ENCODE peak calls at places on chromosomes 13 and 19, in six cellular contexts. S, I, A, Z, X and T are unnamed samples.

GRCh38 chr19:1389033-1389940 is 5.6 kb downstream of the NDUFS7 start:
- DNase-seq in S (no peak), I (no peak), A (no peak), Z (peak; percentile 82), X (no peak), T (no peak)

GRCh38 chr19:18300930-18301717 is 19.7 kb upstream of the JUND start:
- DNase-seq in S (peak; percentile 68), I (peak; percentile 90), A (no peak), Z (no peak), X (no peak), T (peak; percentile 85)

GRCh38 chr19:29680447-29680846 is 15.2 kb downstream of the PLEKHF1 start:
- DNase-seq in S (peak; percentile 23), I (no peak), A (no peak), Z (peak; percentile 42), X (peak; percentile 93), T (no peak)

GRCh38 chr19:6057651-6058365 is 52.5 kb downstream of the RFX2 start:
- DNase-seq in S (no peak), I (no peak), A (no peak), Z (no peak), X (peak; percentile 51), T (no peak)

GRCh38 chr13:47044842-47045241 is 148.0 kb upstream of the HTR2A start:
- DNase-seq in S (no peak), I (no peak), A (no peak), Z (no peak), X (no peak), T (no peak)

GRCh38 chr19:11210656-11210928 is 13.2 kb upstream of the KANK2 start:
- DNase-seq in S (no peak), I (no peak), A (no peak), Z (no peak), X (no peak), T (no peak)

GRCh38 chr13:43433691-43434121 is 353.1 kb downstream of the ENOX1 start:
- DNase-seq in S (no peak), I (peak; percentile 18), A (no peak), Z (no peak), X (no peak), T (peak; percentile 3)

GRCh38 chr13:102555914-102556553 is 40.8 kb upstream of the TPP2 start:
- DNase-seq in S (peak; percentile 63), I (peak; percentile 63), A (peak; percentile 74), Z (no peak), X (no peak), T (peak; percentile 32)

GRCh38 chr19:45097776-45098520 is 5.0 kb downstream of the PPP1R37 start:
- DNase-seq in S (peak; percentile 97), I (peak; percentile 97), A (no peak), Z (peak; percentile 76), X (no peak), T (peak; percentile 95)

GRCh38 chr19:5563941-5564612 is 3.7 kb downstream of the TINCR start:
- DNase-seq in S (no peak), I (peak; percentile 73), A (no peak), Z (no peak), X (no peak), T (no peak)

GRCh38 chr19:33239223-33239975 is 13.7 kb upstream of the SLC7A10 start:
- DNase-seq in S (no peak), I (no peak), A (no peak), Z (no peak), X (no peak), T (no peak)

GRCh38 chr19:41744850-41745249 is 10.5 kb upstream of the CEACAM6 start:
- DNase-seq in S (no peak), I (no peak), A (no peak), Z (no peak), X (no peak), T (no peak)

GRCh38 chr13:107665926-107666458 is 549.3 kb downstream of the LIG4 start:
- DNase-seq in S (peak; percentile 80), I (peak; percentile 54), A (no peak), Z (no peak), X (no peak), T (no peak)

GRCh38 chr19:5128251-5128931 is 159.5 kb downstream of the KDM4B start:
- DNase-seq in S (no peak), I (peak; percentile 83), A (peak; percentile 55), Z (no peak), X (no peak), T (peak; percentile 88)

GRCh38 chr13:113863511-113864302 is at the start of gene GAS6:
- DNase-seq in S (no peak), I (peak; percentile 76), A (peak; percentile 48), Z (peak; percentile 55), X (peak; percentile 68), T (peak; percentile 93)

GRCh38 chr19:18274303-18274775 is at the start of gene IQCN:
- DNase-seq in S (no peak), I (peak; percentile 59), A (peak; percentile 74), Z (peak; percentile 10), X (no peak), T (peak; percentile 41)

GRCh38 chr13:33751151-33751550 is 66.8 kb upstream of the RFC3 start:
- DNase-seq in S (no peak), I (peak; percentile 75), A (no peak), Z (no peak), X (no peak), T (peak; percentile 74)

GRCh38 chr19:17075860-17076538 is 422 bp downstream of the MYO9B start:
- DNase-seq in S (no peak), I (peak; percentile 65), A (peak; percentile 82), Z (peak; percentile 40), X (peak; percentile 83), T (peak; percentile 47)

GRCh38 chr13:42553098-42554046 is 20.6 kb upstream of the TNFSF11 start:
- DNase-seq in S (peak; percentile 62), I (peak; percentile 26), A (no peak), Z (no peak), X (no peak), T (no peak)

GRCh38 chr13:23946900-23947299 is 49.6 kb upstream of the C1QTNF9B start:
- DNase-seq in S (no peak), I (no peak), A (no peak), Z (no peak), X (no peak), T (no peak)

GRCh38 chr19:16912780-16913179 is 24.0 kb downstream of the F2RL3 start:
- DNase-seq in S (no peak), I (no peak), A (no peak), Z (no peak), X (peak; percentile 13), T (no peak)

GRCh38 chr19:2540646-2541454 is 64.9 kb downstream of the GADD45B start:
- DNase-seq in S (peak; percentile 98), I (peak; percentile 100), A (peak; percentile 99), Z (no peak), X (no peak), T (peak; percentile 95)

GRCh38 chr13:41029629-41030028 is 10.5 kb upstream of the ELF1 start:
- DNase-seq in S (peak; percentile 7), I (no peak), A (peak; percentile 70), Z (no peak), X (no peak), T (no peak)

GRCh38 chr19:4069331-4069959 is 2.7 kb upstream of the ZBTB7A start:
- DNase-seq in S (no peak), I (no peak), A (peak; percentile 52), Z (no peak), X (peak; percentile 82), T (no peak)

GRCh38 chr13:49776871-49777270 is 15.6 kb downstream of the KPNA3 start:
- DNase-seq in S (no peak), I (peak; percentile 56), A (no peak), Z (no peak), X (no peak), T (peak; percentile 55)

GRCh38 chr13:77138813-77139212 is 111.9 kb upstream of the FBXL3 start:
- DNase-seq in S (no peak), I (no peak), A (no peak), Z (no peak), X (no peak), T (no peak)

GRCh38 chr13:111512707-111513106 is 192.3 kb downstream of the TEX29 start:
- DNase-seq in S (no peak), I (no peak), A (no peak), Z (no peak), X (no peak), T (no peak)

GRCh38 chr19:36672368-36672767 is 5.7 kb upstream of the ZNF461 start:
- DNase-seq in S (no peak), I (no peak), A (no peak), Z (no peak), X (no peak), T (no peak)

GRCh38 chr13:48489666-48490065 is 43.2 kb downstream of the RCBTB2 start:
- DNase-seq in S (no peak), I (no peak), A (no peak), Z (no peak), X (no peak), T (no peak)

GRCh38 chr13:112771877-112772538 is 82.2 kb downstream of the ATP11A start:
- DNase-seq in S (no peak), I (no peak), A (no peak), Z (no peak), X (no peak), T (no peak)

GRCh38 chr19:30374791-30375650 is 2.8 kb downstream of the ZNF536 start:
- DNase-seq in S (no peak), I (peak; percentile 14), A (peak; percentile 70), Z (peak; percentile 52), X (peak; percentile 10), T (peak; percentile 64)

GRCh38 chr13:24159362-24159761 is 1.2 kb upstream of the SPATA13 start:
- DNase-seq in S (no peak), I (no peak), A (no peak), Z (no peak), X (no peak), T (no peak)

GRCh38 chr13:69108486-69108885 is 999.1 kb upstream of the ATXN8OS start:
- DNase-seq in S (peak; percentile 31), I (no peak), A (no peak), Z (no peak), X (no peak), T (no peak)

GRCh38 chr13:104477256-104477655 is 1411.0 kb upstream of the SLC10A2 start:
- DNase-seq in S (no peak), I (no peak), A (no peak), Z (no peak), X (no peak), T (no peak)

GRCh38 chr19:4172861-4173473 is 9.4 kb downstream of the SIRT6 start:
- DNase-seq in S (no peak), I (peak; percentile 69), A (peak; percentile 90), Z (peak; percentile 10), X (peak; percentile 89), T (peak; percentile 84)

GRCh38 chr13:89163081-89163480 is 1491.9 kb downstream of the SLITRK5 start:
- DNase-seq in S (peak; percentile 96), I (no peak), A (no peak), Z (no peak), X (no peak), T (no peak)

GRCh38 chr19:50333737-50334617 is 4.8 kb upstream of the KCNC3 start:
- DNase-seq in S (no peak), I (peak; percentile 78), A (peak; percentile 50), Z (peak; percentile 86), X (peak; percentile 95), T (peak; percentile 98)

GRCh38 chr13:21076265-21076653 is 14.9 kb upstream of the LATS2 start:
- DNase-seq in S (no peak), I (no peak), A (peak; percentile 53), Z (no peak), X (no peak), T (no peak)

GRCh38 chr13:108190897-108191296 is 24.4 kb downstream of the LIG4 start:
- DNase-seq in S (no peak), I (no peak), A (no peak), Z (no peak), X (no peak), T (no peak)